ENCODE peak calls at places on chromosomes 11 and 22, in nine cellular contexts. One of them, this sample, is unnamed.

GRCh38 chr11:34999453-34999852 is 83.0 kb downstream of the PDHX start:
- DNase-seq in effector memory CD8-positive, alpha-beta T cell: no peak
- DNase-seq in B cell: no peak
- DNase-seq in Caco-2: no peak
- DNase-seq in HEK293T: no peak
- DNase-seq in thyroid gland: no peak
- DNase-seq in Calu3: no peak
- DNase-seq in SK-N-MC: no peak
- DNase-seq in pancreas: no peak
- DNase-seq in this sample: no peak

GRCh38 chr11:32087602-32088001 is 3.3 kb upstream of the RCN1 start:
- DNase-seq in SK-N-MC: no peak
- DNase-seq in Caco-2: no peak
- DNase-seq in B cell: no peak
- DNase-seq in Calu3: no peak
- DNase-seq in pancreas: no peak
- DNase-seq in thyroid gland: no peak
- DNase-seq in effector memory CD8-positive, alpha-beta T cell: no peak
- DNase-seq in HEK293T: no peak
- DNase-seq in this sample: no peak

GRCh38 chr11:60887531-60887930 is 18.9 kb downstream of the PRPF19 start:
- DNase-seq in SK-N-MC: no peak
- DNase-seq in thyroid gland: peak
- DNase-seq in B cell: no peak
- DNase-seq in pancreas: peak
- DNase-seq in effector memory CD8-positive, alpha-beta T cell: peak
- DNase-seq in Caco-2: peak
- DNase-seq in Calu3: peak
- DNase-seq in HEK293T: peak
- DNase-seq in this sample: no peak

GRCh38 chr11:29120329-29120695 is 896.5 kb downstream of the KCNA4 start:
- DNase-seq in Calu3: no peak
- DNase-seq in HEK293T: no peak
- DNase-seq in pancreas: no peak
- DNase-seq in Caco-2: no peak
- DNase-seq in SK-N-MC: no peak
- DNase-seq in thyroid gland: no peak
- DNase-seq in B cell: no peak
- DNase-seq in effector memory CD8-positive, alpha-beta T cell: no peak
- DNase-seq in this sample: no peak

GRCh38 chr11:79466411-79466810 is 25.6 kb upstream of the TENM4 start:
- DNase-seq in thyroid gland: no peak
- DNase-seq in SK-N-MC: no peak
- DNase-seq in Caco-2: no peak
- DNase-seq in Calu3: no peak
- DNase-seq in HEK293T: no peak
- DNase-seq in pancreas: no peak
- DNase-seq in effector memory CD8-positive, alpha-beta T cell: no peak
- DNase-seq in B cell: no peak
- DNase-seq in this sample: no peak

GRCh38 chr22:29715705-29716104 is 4.1 kb upstream of the CABP7 start:
- DNase-seq in effector memory CD8-positive, alpha-beta T cell: no peak
- DNase-seq in B cell: no peak
- DNase-seq in SK-N-MC: no peak
- DNase-seq in HEK293T: no peak
- DNase-seq in Caco-2: no peak
- DNase-seq in Calu3: no peak
- DNase-seq in thyroid gland: no peak
- DNase-seq in pancreas: no peak
- DNase-seq in this sample: no peak

GRCh38 chr11:12219732-12220131 is 109.3 kb downstream of the MICAL2 start:
- DNase-seq in B cell: no peak
- DNase-seq in thyroid gland: no peak
- DNase-seq in SK-N-MC: no peak
- DNase-seq in effector memory CD8-positive, alpha-beta T cell: no peak
- DNase-seq in HEK293T: no peak
- DNase-seq in Caco-2: no peak
- DNase-seq in Calu3: no peak
- DNase-seq in pancreas: no peak
- DNase-seq in this sample: no peak

GRCh38 chr11:132114185-132114584 is 743.8 kb downstream of the NTM start:
- DNase-seq in HEK293T: peak
- DNase-seq in Calu3: no peak
- DNase-seq in thyroid gland: peak
- DNase-seq in effector memory CD8-positive, alpha-beta T cell: no peak
- DNase-seq in Caco-2: peak
- DNase-seq in B cell: no peak
- DNase-seq in SK-N-MC: no peak
- DNase-seq in pancreas: peak
- DNase-seq in this sample: no peak

GRCh38 chr11:67667490-67668190 is 6.8 kb downstream of the ALDH3B2 start:
- DNase-seq in Calu3: no peak
- DNase-seq in HEK293T: no peak
- DNase-seq in effector memory CD8-positive, alpha-beta T cell: no peak
- DNase-seq in thyroid gland: no peak
- DNase-seq in SK-N-MC: no peak
- DNase-seq in Caco-2: no peak
- DNase-seq in pancreas: no peak
- DNase-seq in B cell: peak
- DNase-seq in this sample: peak

GRCh38 chr11:109015283-109015682 is 350.4 kb downstream of the DDX10 start:
- DNase-seq in B cell: no peak
- DNase-seq in effector memory CD8-positive, alpha-beta T cell: no peak
- DNase-seq in Calu3: no peak
- DNase-seq in Caco-2: no peak
- DNase-seq in pancreas: no peak
- DNase-seq in HEK293T: no peak
- DNase-seq in thyroid gland: no peak
- DNase-seq in SK-N-MC: no peak
- DNase-seq in this sample: no peak

GRCh38 chr22:24284747-24285203 is 14.1 kb downstream of the SPECC1L start:
- DNase-seq in effector memory CD8-positive, alpha-beta T cell: no peak
- DNase-seq in pancreas: no peak
- DNase-seq in B cell: no peak
- DNase-seq in thyroid gland: no peak
- DNase-seq in Caco-2: no peak
- DNase-seq in SK-N-MC: no peak
- DNase-seq in HEK293T: no peak
- DNase-seq in Calu3: no peak
- DNase-seq in this sample: no peak

GRCh38 chr11:12163181-12163841 is 52.9 kb downstream of the MICAL2 start:
- DNase-seq in SK-N-MC: no peak
- DNase-seq in Calu3: no peak
- DNase-seq in effector memory CD8-positive, alpha-beta T cell: no peak
- DNase-seq in thyroid gland: no peak
- DNase-seq in Caco-2: no peak
- DNase-seq in HEK293T: no peak
- DNase-seq in B cell: no peak
- DNase-seq in pancreas: no peak
- DNase-seq in this sample: no peak

GRCh38 chr11:57255618-57256017 is 18.6 kb upstream of the APLNR start:
- DNase-seq in Caco-2: no peak
- DNase-seq in thyroid gland: no peak
- DNase-seq in pancreas: no peak
- DNase-seq in Calu3: no peak
- DNase-seq in effector memory CD8-positive, alpha-beta T cell: no peak
- DNase-seq in HEK293T: no peak
- DNase-seq in B cell: no peak
- DNase-seq in SK-N-MC: no peak
- DNase-seq in this sample: no peak

GRCh38 chr11:26841818-26842457 is 120.1 kb upstream of the SLC5A12 start:
- DNase-seq in pancreas: no peak
- DNase-seq in Calu3: no peak
- DNase-seq in B cell: no peak
- DNase-seq in thyroid gland: no peak
- DNase-seq in SK-N-MC: no peak
- DNase-seq in HEK293T: no peak
- DNase-seq in Caco-2: no peak
- DNase-seq in effector memory CD8-positive, alpha-beta T cell: no peak
- DNase-seq in this sample: no peak

GRCh38 chr11:65182258-65183170 is 786 bp downstream of the CAPN1 start:
- DNase-seq in Calu3: peak
- DNase-seq in HEK293T: no peak
- DNase-seq in Caco-2: peak
- DNase-seq in pancreas: peak
- DNase-seq in thyroid gland: peak
- DNase-seq in SK-N-MC: no peak
- DNase-seq in B cell: no peak
- DNase-seq in effector memory CD8-positive, alpha-beta T cell: no peak
- DNase-seq in this sample: no peak

GRCh38 chr11:111047376-111047775 is 198.1 kb upstream of the POU2AF2 start:
- DNase-seq in Calu3: no peak
- DNase-seq in B cell: no peak
- DNase-seq in Caco-2: no peak
- DNase-seq in thyroid gland: no peak
- DNase-seq in effector memory CD8-positive, alpha-beta T cell: no peak
- DNase-seq in SK-N-MC: no peak
- DNase-seq in HEK293T: no peak
- DNase-seq in pancreas: no peak
- DNase-seq in this sample: no peak

GRCh38 chr11:67607507-67607906 is 771 bp downstream of the NDUFV1 start:
- DNase-seq in HEK293T: no peak
- DNase-seq in Calu3: no peak
- DNase-seq in SK-N-MC: no peak
- DNase-seq in Caco-2: no peak
- DNase-seq in effector memory CD8-positive, alpha-beta T cell: no peak
- DNase-seq in pancreas: no peak
- DNase-seq in thyroid gland: no peak
- DNase-seq in B cell: no peak
- DNase-seq in this sample: no peak

GRCh38 chr22:39750759-39751158 is 142.8 kb downstream of the ENTHD1 start:
- DNase-seq in pancreas: no peak
- DNase-seq in HEK293T: no peak
- DNase-seq in effector memory CD8-positive, alpha-beta T cell: no peak
- DNase-seq in SK-N-MC: no peak
- DNase-seq in Caco-2: no peak
- DNase-seq in Calu3: no peak
- DNase-seq in thyroid gland: no peak
- DNase-seq in B cell: no peak
- DNase-seq in this sample: no peak

GRCh38 chr11:46356911-46357482 is 9.7 kb downstream of the DGKZ start:
- DNase-seq in thyroid gland: no peak
- DNase-seq in B cell: no peak
- DNase-seq in effector memory CD8-positive, alpha-beta T cell: no peak
- DNase-seq in Calu3: no peak
- DNase-seq in SK-N-MC: no peak
- DNase-seq in pancreas: no peak
- DNase-seq in HEK293T: no peak
- DNase-seq in Caco-2: no peak
- DNase-seq in this sample: no peak

GRCh38 chr11:27754035-27755017 is 54.1 kb upstream of the BDNF start:
- DNase-seq in pancreas: no peak
- DNase-seq in B cell: no peak
- DNase-seq in HEK293T: no peak
- DNase-seq in Caco-2: no peak
- DNase-seq in effector memory CD8-positive, alpha-beta T cell: no peak
- DNase-seq in Calu3: no peak
- DNase-seq in SK-N-MC: no peak
- DNase-seq in thyroid gland: peak
- DNase-seq in this sample: no peak

GRCh38 chr11:101860694-101861371 is 54.0 kb upstream of the CEP126 start:
- DNase-seq in HEK293T: peak
- DNase-seq in B cell: peak
- DNase-seq in Calu3: peak
- DNase-seq in SK-N-MC: peak
- DNase-seq in effector memory CD8-positive, alpha-beta T cell: peak
- DNase-seq in thyroid gland: peak
- DNase-seq in pancreas: peak
- DNase-seq in Caco-2: peak
- DNase-seq in this sample: no peak

GRCh38 chr11:11805228-11805627 is 36.5 kb upstream of the USP47 start:
- DNase-seq in Calu3: no peak
- DNase-seq in thyroid gland: no peak
- DNase-seq in effector memory CD8-positive, alpha-beta T cell: no peak
- DNase-seq in HEK293T: no peak
- DNase-seq in pancreas: no peak
- DNase-seq in Caco-2: no peak
- DNase-seq in SK-N-MC: no peak
- DNase-seq in B cell: no peak
- DNase-seq in this sample: no peak